ENCODE peak calls at places on chromosomes 3 and 15, in nine cellular contexts. O is bronchial epithelial cell, P is adrenal gland, V is hepatocyte, F is spleen, S is colonic mucosa, L is cardiac muscle cell, Z is fibroblast of lung, B is body of pancreas. W is an unnamed sample.

GRCh38 chr3:19901337-19901736 is 32.7 kb downstream of the EFHB start:
- DNase-seq in O (no peak), P (no peak), V (no peak), F (no peak), S (no peak), L (peak), Z (peak), B (no peak), W (peak)

GRCh38 chr3:55868347-55868746 is 381.2 kb upstream of the WNT5A start:
- DNase-seq in O (no peak), P (no peak), V (no peak), F (no peak), S (no peak), L (no peak), Z (no peak), B (no peak), W (no peak)

GRCh38 chr3:190032924-190033323 is 87.8 kb downstream of the P3H2 start:
- DNase-seq in O (no peak), P (no peak), V (no peak), F (no peak), S (no peak), L (no peak), Z (no peak), B (no peak), W (no peak)

GRCh38 chr3:114659109-114660081 is 365.6 kb downstream of the TIGIT start:
- DNase-seq in O (no peak), P (no peak), V (peak), F (no peak), S (peak), L (peak), Z (peak), B (no peak), W (peak)

GRCh38 chr3:196053487-196053886 is 28.4 kb downstream of the TFRC start:
- DNase-seq in O (no peak), P (no peak), V (no peak), F (no peak), S (no peak), L (no peak), Z (no peak), B (no peak), W (no peak)

GRCh38 chr3:183217548-183218321 is 35.3 kb upstream of the B3GNT5 start:
- DNase-seq in O (no peak), P (no peak), V (no peak), F (no peak), S (no peak), L (no peak), Z (no peak), B (no peak), W (no peak)

GRCh38 chr3:137946341-137946973 is 63.5 kb upstream of the CLDN18 start:
- DNase-seq in O (peak), P (peak), V (peak), F (no peak), S (peak), L (peak), Z (peak), B (peak), W (peak)

GRCh38 chr15:95698971-95699370 is 631.5 kb upstream of the NR2F2 start:
- DNase-seq in O (no peak), P (no peak), V (no peak), F (no peak), S (no peak), L (no peak), Z (no peak), B (no peak), W (no peak)

GRCh38 chr3:25904248-25904647 is 114.4 kb downstream of the OXSM start:
- DNase-seq in O (peak), P (no peak), V (no peak), F (no peak), S (no peak), L (no peak), Z (no peak), B (peak), W (no peak)

GRCh38 chr3:42306499-42306898 is 40.5 kb upstream of the CCK start:
- DNase-seq in O (no peak), P (no peak), V (no peak), F (no peak), S (no peak), L (no peak), Z (no peak), B (no peak), W (no peak)

GRCh38 chr3:144264350-144264749 is 292.7 kb downstream of the DIPK2A start:
- DNase-seq in O (no peak), P (no peak), V (no peak), F (no peak), S (no peak), L (peak), Z (no peak), B (no peak), W (no peak)

GRCh38 chr15:72230197-72231065 is 559 bp downstream of the PKM start:
- DNase-seq in O (peak), P (peak), V (peak), F (peak), S (peak), L (peak), Z (peak), B (peak), W (peak)

GRCh38 chr15:72229076-72229946 is 1.7 kb downstream of the PKM start:
- DNase-seq in O (peak), P (no peak), V (no peak), F (no peak), S (no peak), L (peak), Z (peak), B (no peak), W (peak)

GRCh38 chr15:72229947-72230196 is 1.1 kb downstream of the PKM start:
- DNase-seq in O (no peak), P (no peak), V (no peak), F (no peak), S (peak), L (no peak), Z (no peak), B (no peak), W (no peak)

GRCh38 chr15:72227192-72227586 is 3.8 kb downstream of the PKM start:
- DNase-seq in O (peak), P (peak), V (peak), F (no peak), S (peak), L (peak), Z (peak), B (no peak), W (peak)

GRCh38 chr15:72227720-72228119 is 3.3 kb downstream of the PKM start:
- DNase-seq in O (peak), P (no peak), V (no peak), F (no peak), S (no peak), L (no peak), Z (peak), B (no peak), W (no peak)
- H3K4me3 ChIP-seq in O (peak), P (no peak), V (no peak), F (no peak), S (peak), L (peak), Z (peak), B (no peak), W (peak)

GRCh38 chr3:132161608-132162007 is 126.8 kb upstream of the CPNE4 start:
- DNase-seq in O (no peak), P (no peak), V (no peak), F (no peak), S (no peak), L (peak), Z (no peak), B (no peak), W (no peak)
- TF ChIP-seq CTCF in O (no peak), P (no peak), V (no peak), F (no peak), S (no peak), L (no peak), Z (no peak), B (no peak), W (no peak)

GRCh38 chr3:157515398-157515797 is 12.2 kb upstream of the VEPH1 start:
- DNase-seq in O (no peak), P (no peak), V (no peak), F (no peak), S (no peak), L (peak), Z (no peak), B (no peak), W (no peak)

GRCh38 chr3:157514371-157514919 is 11.2 kb upstream of the VEPH1 start:
- DNase-seq in O (no peak), P (no peak), V (no peak), F (no peak), S (no peak), L (no peak), Z (no peak), B (no peak), W (no peak)

GRCh38 chr3:157516928-157517327 is 13.7 kb upstream of the VEPH1 start:
- DNase-seq in O (no peak), P (no peak), V (no peak), F (no peak), S (no peak), L (no peak), Z (no peak), B (no peak), W (no peak)

GRCh38 chr3:157512534-157512933 is 9.3 kb upstream of the VEPH1 start:
- DNase-seq in O (no peak), P (no peak), V (no peak), F (no peak), S (no peak), L (no peak), Z (no peak), B (no peak), W (no peak)

DNA sequence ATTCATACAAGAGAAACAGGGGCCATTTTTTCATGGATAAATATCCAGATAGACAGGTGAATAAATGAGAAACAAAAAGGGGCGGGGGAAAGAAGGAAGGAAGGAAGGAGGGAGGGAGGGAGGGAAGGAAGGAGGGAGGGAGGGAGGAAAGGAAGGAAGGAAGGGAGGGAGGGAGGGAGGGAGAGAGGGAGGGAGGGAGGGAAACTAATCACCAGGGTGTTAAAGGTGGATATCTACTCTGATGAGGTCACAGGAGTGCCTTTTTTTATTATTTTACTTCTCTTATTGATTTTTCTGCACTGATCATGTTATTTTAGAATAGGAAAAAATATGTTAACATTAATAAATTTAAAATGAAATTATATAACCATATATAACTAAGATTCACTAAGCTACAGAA is 10.4 kb upstream of the VEPH1 start:
- DNase-seq in O (no peak), P (no peak), V (no peak), F (no peak), S (no peak), L (no peak), Z (no peak), B (no peak), W (no peak)
- H3K4me3 ChIP-seq in O (no peak), P (no peak), V (no peak), F (no peak), S (no peak), L (no peak), Z (no peak), B (no peak), W (no peak)

GRCh38 chr3:197458179-197458707 is 97.5 kb downstream of the BDH1 start:
- DNase-seq in O (peak), P (no peak), V (peak), F (peak), S (peak), L (no peak), Z (no peak), B (peak), W (no peak)
- TF ChIP-seq CTCF in O (peak), P (no peak), V (peak), F (no peak), S (peak), L (no peak), Z (peak), B (no peak), W (peak)

GRCh38 chr15:77544162-77544561 is 88.5 kb downstream of the LINGO1 start:
- DNase-seq in O (no peak), P (no peak), V (no peak), F (peak), S (no peak), L (no peak), Z (no peak), B (no peak), W (no peak)

GRCh38 chr15:77540346-77541060 is 92.2 kb downstream of the LINGO1 start:
- DNase-seq in O (no peak), P (no peak), V (no peak), F (peak), S (no peak), L (no peak), Z (no peak), B (no peak), W (no peak)

GRCh38 chr15:77543159-77543882 is 89.4 kb downstream of the LINGO1 start:
- DNase-seq in O (peak), P (peak), V (peak), F (peak), S (peak), L (peak), Z (peak), B (peak), W (peak)

GRCh38 chr15:77541421-77542181 is 91.1 kb downstream of the LINGO1 start:
- DNase-seq in O (no peak), P (no peak), V (no peak), F (peak), S (no peak), L (peak), Z (peak), B (no peak), W (peak)

DNA sequence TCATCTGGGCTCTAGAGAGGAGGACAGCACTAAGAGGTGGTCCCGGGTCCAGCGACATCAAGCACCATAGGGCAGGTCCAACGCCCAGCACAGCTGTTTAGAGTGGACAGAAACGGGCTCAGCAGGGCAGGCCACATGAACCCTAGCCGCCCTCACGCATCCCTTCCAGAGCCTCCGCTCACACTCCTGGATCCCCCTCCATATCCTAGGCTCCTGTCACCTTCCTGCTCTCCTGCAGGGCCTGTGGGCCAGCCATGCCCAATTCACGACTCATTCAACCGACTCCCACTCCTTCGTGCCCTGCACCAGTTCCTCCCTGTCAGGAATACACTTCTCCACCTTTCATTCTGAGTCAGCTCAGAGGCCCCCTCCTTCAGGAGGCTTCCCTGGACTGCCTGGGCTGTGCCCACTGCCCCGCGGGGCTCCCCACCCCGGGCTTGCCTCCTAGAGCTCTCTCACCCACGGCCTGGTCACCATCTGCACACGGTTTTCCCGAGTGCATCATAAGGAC is 90.2 kb downstream of the LINGO1 start:
- DNase-seq in O (peak), P (no peak), V (no peak), F (peak), S (no peak), L (no peak), Z (no peak), B (no peak), W (peak)
- H3K4me3 ChIP-seq in O (no peak), P (no peak), V (no peak), F (no peak), S (peak), L (no peak), Z (peak), B (no peak), W (no peak)

DNA sequence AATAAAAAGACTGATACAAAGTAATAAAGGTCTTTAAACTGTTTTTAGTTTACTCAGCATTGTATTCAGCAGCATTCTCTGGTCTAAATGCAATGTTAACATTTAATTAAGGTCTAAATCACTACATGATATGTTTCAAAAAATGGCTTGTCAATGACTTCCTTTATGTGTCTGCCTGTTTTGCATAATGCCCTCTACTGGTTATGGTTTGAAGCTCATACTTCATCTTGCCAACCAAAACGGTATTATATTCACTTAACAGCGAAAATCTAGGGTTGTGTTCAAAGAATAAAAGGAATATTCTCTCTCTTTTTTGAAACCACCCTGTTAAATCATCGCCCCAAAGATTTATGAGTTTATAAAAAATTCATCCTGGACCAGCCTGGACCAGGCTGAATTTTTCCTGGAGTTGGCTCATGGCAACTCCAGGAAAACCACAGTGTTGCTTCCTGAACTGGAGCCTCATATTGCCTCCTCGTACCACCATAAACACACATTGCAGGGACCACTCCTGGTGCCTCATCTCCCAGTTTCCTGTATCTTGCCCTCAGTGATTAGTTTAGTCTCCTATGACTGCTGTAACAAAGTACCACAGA is 6.7 kb upstream of the NCEH1 start:
- DNase-seq in O (peak), P (no peak), V (no peak), F (no peak), S (no peak), L (no peak), Z (no peak), B (no peak), W (no peak)
- TF ChIP-seq CTCF in O (no peak), P (peak), V (peak), F (no peak), S (peak), L (peak), Z (peak), B (no peak), W (peak)

DNA sequence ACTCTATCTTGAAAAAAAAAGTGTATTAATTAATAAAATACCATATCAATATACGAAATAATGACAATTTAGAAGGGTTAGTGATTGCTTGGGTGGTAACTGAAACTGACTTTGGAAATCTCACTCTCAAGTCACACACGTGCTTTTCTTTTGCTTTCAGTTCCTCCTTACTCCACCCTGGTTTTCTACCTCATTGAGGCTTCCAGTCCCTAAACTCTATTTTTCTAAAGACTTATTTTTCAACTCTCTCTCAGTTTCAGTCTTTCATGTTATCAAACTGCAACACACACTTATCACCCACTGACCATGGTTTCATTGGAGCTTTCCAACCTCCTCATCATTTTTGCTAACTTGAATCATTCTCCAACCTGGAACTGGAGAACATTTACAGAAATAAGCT is 23.5 kb downstream of the IL12A start:
- DNase-seq in O (no peak), P (no peak), V (no peak), F (no peak), S (no peak), L (no peak), Z (no peak), B (no peak), W (no peak)
- H3K4me3 ChIP-seq in O (no peak), P (no peak), V (no peak), F (no peak), S (no peak), L (no peak), Z (no peak), B (no peak), W (no peak)

DNA sequence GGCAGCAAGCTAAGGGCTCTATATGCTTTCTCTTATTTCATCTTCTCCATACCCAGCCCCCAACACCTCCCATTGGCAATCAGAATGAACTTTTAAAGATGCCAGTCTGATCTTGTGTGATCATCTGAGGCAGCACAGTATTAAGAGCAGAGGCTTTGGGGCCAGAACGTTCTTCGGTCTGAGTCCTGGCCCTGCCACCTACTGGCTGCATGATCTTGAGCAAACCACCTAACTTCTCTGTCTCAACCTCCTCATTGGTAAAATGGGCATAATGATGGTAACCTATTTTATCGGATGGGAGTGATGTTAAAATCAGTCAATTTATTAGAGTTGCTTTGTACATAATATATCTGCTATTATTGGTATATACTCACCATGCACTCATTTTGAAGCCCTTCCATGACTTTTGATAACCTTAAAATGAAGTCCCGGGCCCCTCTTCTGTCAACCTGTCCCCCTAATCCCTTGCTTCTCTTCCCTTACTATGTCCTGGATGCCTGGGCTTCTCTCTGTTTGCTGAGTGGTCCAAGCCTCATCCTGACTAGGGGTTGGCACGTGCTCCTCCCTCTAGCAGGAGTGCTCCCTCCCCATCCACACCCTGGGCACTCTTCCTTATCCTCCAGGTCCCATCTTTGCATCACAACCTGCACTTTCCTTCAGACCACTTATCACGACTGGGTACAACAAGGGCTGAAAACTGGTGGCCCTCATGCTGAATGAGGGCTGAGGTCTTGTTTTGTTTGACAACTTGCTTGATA is 6.3 kb downstream of the EFCAB12 start:
- DNase-seq in O (no peak), P (no peak), V (no peak), F (no peak), S (no peak), L (no peak), Z (no peak), B (no peak), W (peak)
- TF ChIP-seq CTCF in O (peak), P (no peak), V (peak), F (no peak), S (no peak), L (peak), Z (peak), B (no peak), W (peak)

W was measured in fibroblast of the aortic adventitia.